ENCODE peak calls at places on chromosomes 5 and 9, in seven cellular contexts. C is esophagus squamous epithelium, R is PC-3, I is neural progenitor cell, Z is pancreas, N is lower lobe of right lung, S is lung. E is an unnamed sample. For H3K9me3 and H3K27me3, the result is how much of the 10 kb centered on the place peaks cover.

GRCh38 chr5:74767579-74767913 is 497 bp downstream of the NSA2 start:
- DNase-seq in Z (no peak), C (no peak), I (peak), N (no peak), R (peak), S (no peak), E (no peak)

GRCh38 chr9:24881361-24881760 is 335.7 kb upstream of the IZUMO3 start:
- DNase-seq in I (peak), S (no peak), C (no peak), R (peak), Z (no peak), N (no peak), E (no peak)

GRCh38 chr9:96006961-96007360 is 131.5 kb downstream of the ERCC6L2 start:
- DNase-seq in R (no peak), Z (no peak), C (no peak), I (no peak), N (no peak), S (no peak), E (no peak)

GRCh38 chr5:36457511-36458260 is 148.7 kb upstream of the SLC1A3 start:
- DNase-seq in C (no peak), S (no peak), I (no peak), N (no peak), Z (no peak), R (peak), E (no peak)

GRCh38 chr5:116444373-116445058 is 130.1 kb downstream of the SEMA6A start:
- DNase-seq in R (no peak), C (no peak), N (no peak), Z (no peak), S (no peak), I (no peak), E (no peak)

GRCh38 chr5:173915310-173916005 is 27.3 kb downstream of the CPEB4 start:
- DNase-seq in I (no peak), R (no peak), S (no peak), C (no peak), N (no peak), Z (no peak), E (no peak)

GRCh38 chr9:35712762-35713400 is 19.1 kb downstream of the TLN1 start:
- DNase-seq in I (no peak), C (no peak), S (no peak), R (no peak), N (no peak), Z (no peak), E (no peak)

GRCh38 chr9:132249123-132249522 is 87.3 kb downstream of the NTNG2 start:
- DNase-seq in S (peak), Z (peak), C (no peak), I (no peak), R (peak), N (peak), E (no peak)

GRCh38 chr9:115341401-115341800 is 223.4 kb upstream of the TNC start:
- DNase-seq in C (no peak), I (no peak), S (no peak), R (no peak), Z (no peak), N (no peak), E (no peak)

GRCh38 chr5:128163991-128164390 is 80.4 kb downstream of the SLC12A2 start:
- DNase-seq in C (no peak), S (no peak), N (no peak), Z (no peak), R (peak), I (no peak), E (no peak)

GRCh38 chr5:5683174-5683573 is 260.7 kb downstream of the ICE1 start:
- DNase-seq in I (no peak), R (no peak), S (no peak), N (no peak), Z (no peak), C (no peak), E (no peak)

GRCh38 chr9:87656485-87656884 is 69.4 kb upstream of the CTSL start:
- DNase-seq in I (no peak), Z (no peak), S (no peak), R (no peak), N (no peak), C (no peak), E (no peak)

GRCh38 chr9:121286973-121287721 is 19.2 kb downstream of the GSN start:
- DNase-seq in S (peak), I (peak), R (peak), N (peak), C (peak), Z (no peak), E (no peak)

GRCh38 chr5:93677344-93678021 is 63.9 kb downstream of the POU5F2 start:
- DNase-seq in R (peak), S (peak), C (no peak), N (peak), I (peak), Z (no peak), E (no peak)

GRCh38 chr5:1521671-1522600 is 1.8 kb downstream of the LPCAT1 start:
- DNase-seq in R (peak), C (no peak), N (peak), S (peak), I (peak), Z (no peak), E (no peak)

GRCh38 chr5:10987881-10988504 is 227.0 kb upstream of the DAP start:
- DNase-seq in N (peak), Z (peak), C (no peak), R (peak), I (peak), S (peak), E (peak)

GRCh38 chr5:103446813-103447212 is 115.8 kb downstream of the NUDT12 start:
- DNase-seq in N (no peak), S (no peak), R (peak), Z (no peak), C (no peak), I (no peak), E (no peak)

GRCh38 chr9:71604197-71605063 is 163.9 kb downstream of the CEMIP2 start:
- DNase-seq in I (peak), Z (peak), R (peak), S (peak), N (peak), C (peak), E (peak)

GRCh38 chr9:88092699-88093359 is 45.4 kb downstream of the SPATA31C2 start:
- DNase-seq in C (no peak), N (peak), R (no peak), Z (no peak), S (no peak), I (no peak), E (no peak)

GRCh38 chr5:175922192-175922885 is 45.8 kb downstream of the THOC3 start:
- DNase-seq in Z (no peak), I (no peak), N (no peak), C (no peak), S (no peak), R (peak), E (no peak)

GRCh38 chr9:78188594-78188993 is 47.3 kb upstream of the CEP78 start:
- DNase-seq in C (no peak), N (no peak), S (no peak), R (no peak), I (no peak), Z (no peak), E (no peak)

GRCh38 chr5:83645936-83646335 is 74.7 kb downstream of the HAPLN1 start:
- DNase-seq in N (no peak), S (no peak), Z (no peak), C (no peak), I (no peak), R (no peak), E (no peak)

GRCh38 chr5:17121776-17122175 is 95.7 kb upstream of the BASP1 start:
- DNase-seq in S (no peak), R (no peak), Z (no peak), N (no peak), C (no peak), I (no peak), E (no peak)

GRCh38 chr5:65075623-65076250 is 307.0 kb downstream of the CWC27 start:
- DNase-seq in R (no peak), I (no peak), C (no peak), Z (no peak), N (no peak), S (no peak), E (no peak)

GRCh38 chr9:5450360-5451051 is at the start of gene CD274:
- DNase-seq in Z (peak), N (peak), I (peak), C (peak), R (peak), S (peak), E (peak)

GRCh38 chr5:6820851-6821479 is 107.7 kb downstream of the TENT4A start:
- DNase-seq in N (no peak), S (no peak), C (no peak), R (peak), I (peak), Z (no peak), E (peak)

GRCh38 chr9:127129073-127129717 is 6.8 kb upstream of the ANGPTL2 start:
- DNase-seq in I (no peak), S (no peak), R (no peak), N (no peak), Z (no peak), C (no peak), E (no peak)

GRCh38 chr5:36641416-36641815 is 35.0 kb downstream of the SLC1A3 start:
- DNase-seq in Z (no peak), I (no peak), S (no peak), R (no peak), N (no peak), C (no peak), E (no peak)

GRCh38 chr5:165616550-165617430 is 2111.4 kb downstream of the MAT2B start:
- DNase-seq in Z (no peak), S (no peak), C (no peak), I (peak), R (peak), N (no peak), E (no peak)

GRCh38 chr5:165622864-165623536 is 2117.6 kb downstream of the MAT2B start:
- DNase-seq in Z (no peak), N (no peak), S (no peak), C (no peak), R (no peak), I (no peak), E (no peak)

GRCh38 chr5:165624547-165624946 is 2119.1 kb downstream of the MAT2B start:
- DNase-seq in Z (no peak), S (no peak), C (no peak), I (no peak), R (no peak), N (no peak), E (no peak)

GRCh38 chr5:165617491-165617890 is 2112.1 kb downstream of the MAT2B start:
- DNase-seq in N (no peak), S (no peak), C (no peak), Z (no peak), I (no peak), R (no peak), E (no peak)

GRCh38 chr5:165620394-165620793 is 2115.0 kb downstream of the MAT2B start:
- DNase-seq in Z (no peak), S (no peak), R (no peak), C (no peak), N (no peak), I (no peak), E (no peak)
- H3K9me3 ChIP-seq in Z (under half), S (under half), R (under half), C (under half), N (under half), I (under half), E (under half)

GRCh38 chr5:73306741-73307275 is 133.8 kb downstream of the TMEM174 start:
- DNase-seq in S (no peak), R (no peak), I (no peak), N (no peak), Z (no peak), C (no peak), E (no peak)
- H3K27me3 ChIP-seq in S (under half), R (under half), I (half or more), N (half or more), Z (under half), C (under half), E (half or more)

GRCh38 chr9:106284300-106284699 is 578.7 kb upstream of the ZNF462 start:
- DNase-seq in R (peak), Z (no peak), C (no peak), S (no peak), N (no peak), I (peak), E (no peak)
- TF ChIP-seq CTCF in R (peak), Z (no peak), C (no peak), S (no peak), N (no peak), I (peak), E (no peak)

GRCh38 chr5:159385994-159386711 is 55.9 kb upstream of the IL12B start:
- DNase-seq in C (no peak), N (no peak), R (no peak), I (no peak), S (no peak), Z (no peak), E (no peak)

GRCh38 chr5:159385529-159385928 is 55.2 kb upstream of the IL12B start:
- DNase-seq in Z (no peak), S (no peak), R (no peak), N (no peak), C (no peak), I (no peak), E (no peak)
- H3K9me3 ChIP-seq in Z (under half), S (under half), R (under half), N (under half), C (under half), I (under half), E (under half)

E was measured in CD4-positive, alpha-beta T cell.